ENCODE peak calls at places on chromosome 21, in nine cellular contexts. B is IMR-90, A is tibial nerve, F is psoas muscle, V is GM23338, K is ascending aorta, C is esophagus squamous epithelium, Z is right cardiac atrium, Q is uterus. O is an unnamed sample.

GRCh38 chr21:15466329-15466728 is 263.5 kb upstream of the USP25 start:
- DNase-seq in B (no peak), A (no peak), F (no peak), V (no peak), K (no peak), C (no peak), Z (no peak), Q (no peak), O (no peak)

GRCh38 chr21:22554690-22555316 is 1556.6 kb downstream of the NCAM2 start:
- DNase-seq in B (no peak), A (no peak), F (no peak), V (no peak), K (no peak), C (no peak), Z (no peak), Q (no peak), O (no peak)

GRCh38 chr21:14376854-14377253 is 6.1 kb downstream of the HSPA13 start:
- DNase-seq in B (no peak), A (no peak), F (no peak), V (peak; percentile 41), K (no peak), C (no peak), Z (no peak), Q (no peak), O (no peak)

GRCh38 chr21:31143021-31143420 is 104.7 kb upstream of the KRTAP19-8 start:
- DNase-seq in B (peak; percentile 2), A (no peak), F (no peak), V (no peak), K (no peak), C (no peak), Z (no peak), Q (no peak), O (no peak)

GRCh38 chr21:31732538-31732864 is 583 bp upstream of the SCAF4 start:
- DNase-seq in B (no peak), A (no peak), F (no peak), V (no peak), K (no peak), C (no peak), Z (no peak), Q (no peak), O (no peak)

GRCh38 chr21:15506086-15506485 is 223.7 kb upstream of the USP25 start:
- DNase-seq in B (no peak), A (no peak), F (no peak), V (no peak), K (no peak), C (no peak), Z (no peak), Q (no peak), O (no peak)

GRCh38 chr21:31520506-31521163 is 138.9 kb upstream of the SOD1 start:
- DNase-seq in B (peak; percentile 19), A (no peak), F (no peak), V (no peak), K (no peak), C (no peak), Z (no peak), Q (no peak), O (no peak)

GRCh38 chr21:28393279-28393678 is 599.4 kb downstream of the LTN1 start:
- DNase-seq in B (peak; percentile 21), A (no peak), F (no peak), V (peak; percentile 9), K (no peak), C (no peak), Z (no peak), Q (no peak), O (no peak)

GRCh38 chr21:26982767-26983166 is 15.9 kb upstream of the ADAMTS5 start:
- DNase-seq in B (peak; percentile 63), A (no peak), F (no peak), V (peak; percentile 3), K (no peak), C (no peak), Z (peak; percentile 29), Q (peak; percentile 41), O (no peak)

GRCh38 chr21:31855180-31855579 is 17.6 kb upstream of the HUNK start:
- DNase-seq in B (no peak), A (no peak), F (no peak), V (no peak), K (no peak), C (no peak), Z (no peak), Q (no peak), O (no peak)

GRCh38 chr21:42061195-42061865 is 9.8 kb upstream of the UMODL1 start:
- DNase-seq in B (no peak), A (no peak), F (no peak), V (no peak), K (no peak), C (no peak), Z (peak; percentile 74), Q (no peak), O (peak; percentile 44)
- H3K27ac ChIP-seq in B (no peak overlapping the region), A (peak overlapping the region; percentile 65), F (no peak overlapping the region), V (no peak overlapping the region), K (no peak overlapping the region), C (peak overlapping the region; percentile 51), Z (no peak overlapping the region), Q (no peak overlapping the region), O (peak overlapping the region; percentile 33)

DNA sequence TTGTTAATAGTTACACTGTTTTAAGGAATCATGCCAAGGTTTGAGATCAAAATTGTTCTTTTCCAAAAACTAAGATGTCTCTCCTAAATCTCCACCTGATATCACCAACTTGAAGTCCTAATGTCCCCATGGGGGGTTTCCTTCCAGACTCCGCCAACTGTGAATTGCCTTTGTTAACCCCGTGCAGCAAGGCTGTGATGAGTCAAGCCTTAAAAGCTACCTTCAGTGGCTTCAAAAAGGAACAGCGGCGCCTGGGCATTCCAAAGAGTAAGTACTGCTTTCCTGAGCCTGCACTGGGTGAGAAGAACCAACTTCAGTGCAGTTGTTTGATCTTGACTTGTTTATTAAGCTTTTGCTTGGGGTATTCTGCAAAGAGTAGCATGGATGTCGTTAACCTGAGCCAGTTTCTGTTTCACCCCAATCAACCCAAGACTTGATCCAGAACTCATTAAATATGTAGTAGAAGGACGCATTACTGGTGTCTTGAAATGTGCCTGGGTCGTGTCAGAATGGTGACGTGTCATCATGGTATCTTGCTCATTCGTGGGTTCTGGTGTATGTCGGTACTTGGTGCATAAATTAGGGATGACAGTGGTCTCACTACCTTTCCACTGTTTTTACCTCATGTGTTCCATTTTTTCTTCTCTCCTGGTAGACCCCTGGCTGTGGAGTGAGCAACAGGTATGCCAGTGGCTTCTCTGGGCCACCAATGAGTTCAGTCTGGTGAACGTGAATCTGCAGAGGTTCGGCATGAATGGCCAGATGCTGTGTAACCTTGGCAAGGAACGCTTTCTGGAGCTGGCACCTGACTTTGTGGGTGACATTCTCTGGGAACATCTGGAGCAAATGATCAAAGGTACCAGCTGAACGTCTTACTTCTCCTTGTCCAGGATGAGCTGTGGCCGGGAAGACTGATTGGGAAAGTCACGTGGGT is 8.7 kb downstream of the ETS2 start:
- DNase-seq in B (no peak), A (no peak), F (no peak), V (peak; percentile 40), K (no peak), C (no peak), Z (no peak), Q (no peak), O (no peak)
- H3K4me1 ChIP-seq in B (peaks cover 22% of the 10 kb centered on the region), A (peaks cover 17% of the 10 kb centered on the region), F (peaks cover 39% of the 10 kb centered on the region), V (peaks cover 48% of the 10 kb centered on the region), K (peaks cover 4% of the 10 kb centered on the region), C (peaks cover 10% of the 10 kb centered on the region), Z (peaks cover 2% of the 10 kb centered on the region), Q (no peaks in the 10 kb centered on the region), O (peaks cover 73% of the 10 kb centered on the region)

GRCh38 chr21:35237287-35237686 is 188.2 kb upstream of the RUNX1 start:
- DNase-seq in B (no peak), A (no peak), F (no peak), V (no peak), K (no peak), C (no peak), Z (no peak), Q (no peak), O (no peak)
- H3K27ac ChIP-seq in B (no peak overlapping the region), A (no peak overlapping the region), F (no peak overlapping the region), V (no peak overlapping the region), K (no peak overlapping the region), C (no peak overlapping the region), Z (no peak overlapping the region), Q (no peak overlapping the region), O (no peak overlapping the region)

GRCh38 chr21:42060166-42060565 is 11.0 kb upstream of the UMODL1 start:
- DNase-seq in B (no peak), A (no peak), F (no peak), V (no peak), K (no peak), C (no peak), Z (peak; percentile 26), Q (no peak), O (no peak)

GRCh38 chr21:42062543-42063022 is 8.5 kb upstream of the UMODL1 start:
- DNase-seq in B (no peak), A (no peak), F (no peak), V (no peak), K (no peak), C (peak; percentile 39), Z (peak; percentile 60), Q (no peak), O (no peak)

GRCh38 chr21:42063578-42064521 is 7.3 kb upstream of the UMODL1 start:
- DNase-seq in B (no peak), A (no peak), F (no peak), V (peak; percentile 20), K (no peak), C (no peak), Z (peak; percentile 47), Q (no peak), O (no peak)

GRCh38 chr21:42061866-42062542 is 9.1 kb upstream of the UMODL1 start:
- DNase-seq in B (no peak), A (no peak), F (no peak), V (peak; percentile 41), K (no peak), C (no peak), Z (peak; percentile 37), Q (no peak), O (no peak)

DNA sequence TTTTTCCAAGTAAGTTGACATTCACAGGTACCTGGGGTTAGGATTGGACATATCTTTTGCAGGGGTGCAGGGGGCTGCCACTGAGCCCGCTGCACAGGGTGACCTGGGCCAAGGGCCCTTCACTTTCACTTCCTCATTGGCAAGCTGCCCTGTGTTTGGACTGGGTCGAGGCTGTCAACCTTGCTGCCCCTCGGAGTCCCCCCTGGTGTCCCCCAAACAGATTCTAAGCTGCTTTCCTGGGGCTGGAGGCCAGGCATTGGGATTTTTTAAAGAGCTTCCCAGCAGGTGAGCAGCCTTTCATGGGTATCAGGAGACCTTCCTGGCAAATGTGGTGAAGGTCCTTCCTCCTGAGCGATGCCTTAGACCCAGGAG is 7.9 kb upstream of the UMODL1 start:
- DNase-seq in B (no peak), A (peak; percentile 36), F (no peak), V (no peak), K (no peak), C (no peak), Z (peak; percentile 53), Q (no peak), O (no peak)
- H3K4me1 ChIP-seq in B (peaks cover 3% of the 10 kb centered on the region), A (peaks cover 18% of the 10 kb centered on the region), F (no peaks in the 10 kb centered on the region), V (peaks cover 3% of the 10 kb centered on the region), K (no peaks in the 10 kb centered on the region), C (peaks cover 18% of the 10 kb centered on the region), Z (no peaks in the 10 kb centered on the region), Q (no peaks in the 10 kb centered on the region), O (no peaks in the 10 kb centered on the region)

DNA sequence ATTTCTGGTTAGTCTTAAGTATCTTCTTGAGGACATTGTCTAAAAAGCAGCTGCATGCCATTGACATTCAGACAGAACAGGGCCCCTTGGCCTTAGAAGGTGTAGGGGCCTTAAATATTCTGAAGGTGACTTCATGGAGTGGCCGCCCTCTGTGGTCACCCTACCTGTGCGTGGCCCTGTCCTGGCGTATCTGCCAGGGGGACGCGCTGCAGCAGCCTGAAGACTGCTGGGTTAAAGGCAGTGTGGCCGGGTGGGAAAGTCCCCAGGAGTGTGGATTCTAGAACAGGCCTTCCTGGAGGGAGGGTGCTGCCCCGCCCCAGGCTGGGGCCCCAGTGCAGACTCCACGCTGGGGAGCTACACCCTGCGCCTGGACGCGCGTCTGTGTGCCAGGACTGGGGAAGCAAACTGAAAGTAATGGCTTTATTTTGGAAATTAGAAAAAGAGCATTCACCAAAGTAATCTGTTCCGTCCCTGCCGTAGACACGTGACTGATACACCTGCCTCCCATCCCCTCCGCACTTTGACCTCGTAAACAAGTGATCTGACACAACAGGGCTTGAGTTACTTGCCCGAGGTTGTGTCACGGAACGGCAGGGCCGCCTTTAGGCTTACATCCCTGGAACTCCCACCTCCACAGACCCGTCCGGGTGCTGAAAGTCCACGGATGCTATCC is 1.8 kb downstream of the AGPAT3 start:
- DNase-seq in B (no peak), A (no peak), F (no peak), V (no peak), K (no peak), C (no peak), Z (peak; percentile 69), Q (no peak), O (no peak)
- H3K27ac ChIP-seq in B (peak overlapping the region; percentile 3), A (peak overlapping the region; percentile 92), F (peak overlapping the region; percentile 90), V (no peak overlapping the region), K (no peak overlapping the region), C (peak overlapping the region; percentile 99), Z (peak overlapping the region; percentile 6), Q (peak overlapping the region; percentile 97), O (peak overlapping the region; percentile 94)